ENCODE peak calls at places on chromosome 14, in four cellular contexts. One of them, this sample, is unnamed.

GRCh38 chr14:70032447-70032846 is 153.2 kb downstream of the SMOC1 start:
- DNase-seq in tibial nerve: no peak
- DNase-seq in activated CD4-positive, alpha-beta T cell treated with anti-CD3 and anti-CD28 coated beads for 4 hours: no peak
- DNase-seq in midbrain: no peak
- DNase-seq in this sample: no peak

GRCh38 chr14:31435276-31435675 is 14.9 kb upstream of the HEATR5A start:
- DNase-seq in midbrain: no peak
- DNase-seq in tibial nerve: no peak
- DNase-seq in activated CD4-positive, alpha-beta T cell treated with anti-CD3 and anti-CD28 coated beads for 4 hours: no peak
- DNase-seq in this sample: no peak

GRCh38 chr14:80543211-80543610 is 331.9 kb upstream of the DIO2 start:
- DNase-seq in tibial nerve: no peak
- DNase-seq in midbrain: no peak
- DNase-seq in activated CD4-positive, alpha-beta T cell treated with anti-CD3 and anti-CD28 coated beads for 4 hours: no peak
- DNase-seq in this sample: no peak

GRCh38 chr14:99026471-99026870 is 245.5 kb downstream of the BCL11B start:
- DNase-seq in midbrain: no peak
- DNase-seq in activated CD4-positive, alpha-beta T cell treated with anti-CD3 and anti-CD28 coated beads for 4 hours: no peak
- DNase-seq in tibial nerve: no peak
- DNase-seq in this sample: no peak

GRCh38 chr14:85572845-85573244 is 42.9 kb downstream of the FLRT2 start:
- DNase-seq in tibial nerve: no peak
- DNase-seq in activated CD4-positive, alpha-beta T cell treated with anti-CD3 and anti-CD28 coated beads for 4 hours: no peak
- DNase-seq in midbrain: no peak
- DNase-seq in this sample: no peak

GRCh38 chr14:74064883-74065282 is 19.4 kb downstream of the ALDH6A1 start:
- DNase-seq in midbrain: no peak
- DNase-seq in activated CD4-positive, alpha-beta T cell treated with anti-CD3 and anti-CD28 coated beads for 4 hours: no peak
- DNase-seq in tibial nerve: no peak
- DNase-seq in this sample: no peak

GRCh38 chr14:74841230-74842207 is 34.4 kb downstream of the PROX2 start:
- DNase-seq in midbrain: no peak
- DNase-seq in tibial nerve: no peak
- DNase-seq in activated CD4-positive, alpha-beta T cell treated with anti-CD3 and anti-CD28 coated beads for 4 hours: no peak
- DNase-seq in this sample: peak

GRCh38 chr14:20350860-20351259 is 7.4 kb downstream of the PARP2 start:
- DNase-seq in tibial nerve: no peak
- DNase-seq in activated CD4-positive, alpha-beta T cell treated with anti-CD3 and anti-CD28 coated beads for 4 hours: no peak
- DNase-seq in midbrain: no peak
- DNase-seq in this sample: no peak

GRCh38 chr14:75561013-75561432 is 17.4 kb upstream of the FLVCR2 start:
- DNase-seq in midbrain: peak
- DNase-seq in tibial nerve: peak
- DNase-seq in activated CD4-positive, alpha-beta T cell treated with anti-CD3 and anti-CD28 coated beads for 4 hours: peak
- DNase-seq in this sample: peak

This sample was measured in GDM1.